ENCODE peak calls at places on chromosomes 12 and 14, in five cellular contexts. U, A, S, J and G are unnamed samples.

GRCh38 chr12:31021809-31022492 is 51.7 kb upstream of the DDX11 start:
- DNase-seq in U (no peak), A (peak; percentile 17), S (no peak), J (no peak), G (no peak)

GRCh38 chr12:46124132-46124847 is 133.9 kb upstream of the SCAF11 start:
- DNase-seq in U (no peak), A (no peak), S (no peak), J (no peak), G (no peak)

GRCh38 chr14:81565441-81566290 is 32.0 kb upstream of the SEL1L start:
- DNase-seq in U (peak; percentile 16), A (no peak), S (peak; percentile 24), J (no peak), G (peak; percentile 8)

GRCh38 chr12:52020539-52021336 is 14.0 kb downstream of the TAMALIN start:
- DNase-seq in U (peak; percentile 79), A (peak; percentile 86), S (peak; percentile 48), J (no peak), G (no peak)

GRCh38 chr12:25017336-25017735 is 68.4 kb upstream of the BCAT1 start:
- DNase-seq in U (no peak), A (no peak), S (no peak), J (no peak), G (no peak)

GRCh38 chr12:104416160-104416559 is 40.6 kb upstream of the CHST11 start:
- DNase-seq in U (no peak), A (no peak), S (no peak), J (no peak), G (no peak)

GRCh38 chr12:54357802-54358619 is 6.3 kb downstream of the GPR84 start:
- DNase-seq in U (peak; percentile 82), A (peak; percentile 53), S (no peak), J (peak; percentile 30), G (no peak)

GRCh38 chr14:50044040-50044651 is 72.2 kb downstream of the VCPKMT start:
- DNase-seq in U (no peak), A (no peak), S (no peak), J (no peak), G (no peak)

GRCh38 chr12:24950231-24950834 is 1.4 kb upstream of the BCAT1 start:
- DNase-seq in U (no peak), A (no peak), S (no peak), J (peak; percentile 93), G (no peak)

GRCh38 chr12:94783862-94784261 is 133.5 kb upstream of the TMCC3 start:
- DNase-seq in U (no peak), A (no peak), S (no peak), J (no peak), G (no peak)

GRCh38 chr12:73053903-73054302 is 781.7 kb downstream of the TRHDE start:
- DNase-seq in U (no peak), A (no peak), S (no peak), J (no peak), G (no peak)

GRCh38 chr14:104682107-104682593 is 7.3 kb upstream of the INF2 start:
- DNase-seq in U (no peak), A (peak; percentile 81), S (no peak), J (no peak), G (no peak)

GRCh38 chr14:33959692-33960151 is 8.8 kb upstream of the EGLN3 start:
- DNase-seq in U (no peak), A (no peak), S (no peak), J (no peak), G (no peak)

GRCh38 chr12:93990832-93991748 is 157.3 kb upstream of the PLXNC1 start:
- DNase-seq in U (peak; percentile 44), A (peak; percentile 60), S (peak; percentile 45), J (no peak), G (no peak)

GRCh38 chr14:39396448-39396847 is 35.8 kb downstream of the FBXO33 start:
- DNase-seq in U (no peak), A (no peak), S (no peak), J (no peak), G (no peak)

GRCh38 chr12:112167031-112167461 is 41.7 kb downstream of the TRAFD1 start:
- DNase-seq in U (no peak), A (no peak), S (no peak), J (no peak), G (no peak)

GRCh38 chr12:115998119-115998633 is 279.3 kb downstream of the MED13L start:
- DNase-seq in U (peak; percentile 31), A (peak; percentile 61), S (peak; percentile 24), J (no peak), G (peak; percentile 32)

GRCh38 chr12:25648460-25648859 is 95.4 kb upstream of the LMNTD1 start:
- DNase-seq in U (no peak), A (no peak), S (no peak), J (no peak), G (peak; percentile 56)

GRCh38 chr12:51855586-51856428 is 7.3 kb upstream of the FIGNL2 start:
- DNase-seq in U (no peak), A (peak; percentile 84), S (peak; percentile 58), J (no peak), G (no peak)

GRCh38 chr14:99636487-99636886 is 8.4 kb upstream of the HHIPL1 start:
- DNase-seq in U (no peak), A (no peak), S (no peak), J (no peak), G (no peak)

GRCh38 chr12:54141534-54142475 is 47.0 kb downstream of the SMUG1 start:
- DNase-seq in U (no peak), A (no peak), S (no peak), J (no peak), G (no peak)

GRCh38 chr14:31278883-31279282 is 71.3 kb upstream of the HECTD1 start:
- DNase-seq in U (no peak), A (no peak), S (no peak), J (no peak), G (no peak)

DNA sequence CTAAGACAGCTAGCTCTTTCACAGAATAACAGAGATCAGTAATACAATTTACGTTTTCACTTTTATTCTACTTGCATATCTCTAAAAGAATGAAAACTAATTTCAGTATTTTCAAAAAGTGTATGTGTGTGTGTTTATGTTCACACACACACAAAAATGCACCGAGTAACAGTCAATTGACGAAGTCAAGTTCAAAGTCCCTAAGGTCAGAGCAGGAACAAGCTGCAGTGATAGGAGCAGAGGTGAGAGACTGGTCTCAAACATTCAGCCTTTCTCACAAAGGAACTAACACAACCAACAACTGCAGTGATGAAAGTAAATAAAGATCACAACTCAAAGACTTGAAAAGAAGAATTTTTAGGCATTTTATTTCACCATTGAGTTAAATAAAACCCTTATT is 429.7 kb downstream of the C12orf50 start:
- DNase-seq in U (no peak), A (no peak), S (no peak), J (no peak), G (no peak)
- TF ChIP-seq ATF3 in U (no peak), A (no peak), S (no peak), J (no peak), G (no peak)

GRCh38 chr12:126159139-126159538 is 1093.9 kb downstream of the AACS start:
- DNase-seq in U (no peak), A (no peak), S (no peak), J (no peak), G (no peak)

GRCh38 chr12:126160912-126161311 is 1095.7 kb downstream of the AACS start:
- DNase-seq in U (no peak), A (no peak), S (no peak), J (no peak), G (no peak)

GRCh38 chr12:126157575-126157966 is 1092.3 kb downstream of the AACS start:
- DNase-seq in U (no peak), A (no peak), S (no peak), J (no peak), G (no peak)

DNA sequence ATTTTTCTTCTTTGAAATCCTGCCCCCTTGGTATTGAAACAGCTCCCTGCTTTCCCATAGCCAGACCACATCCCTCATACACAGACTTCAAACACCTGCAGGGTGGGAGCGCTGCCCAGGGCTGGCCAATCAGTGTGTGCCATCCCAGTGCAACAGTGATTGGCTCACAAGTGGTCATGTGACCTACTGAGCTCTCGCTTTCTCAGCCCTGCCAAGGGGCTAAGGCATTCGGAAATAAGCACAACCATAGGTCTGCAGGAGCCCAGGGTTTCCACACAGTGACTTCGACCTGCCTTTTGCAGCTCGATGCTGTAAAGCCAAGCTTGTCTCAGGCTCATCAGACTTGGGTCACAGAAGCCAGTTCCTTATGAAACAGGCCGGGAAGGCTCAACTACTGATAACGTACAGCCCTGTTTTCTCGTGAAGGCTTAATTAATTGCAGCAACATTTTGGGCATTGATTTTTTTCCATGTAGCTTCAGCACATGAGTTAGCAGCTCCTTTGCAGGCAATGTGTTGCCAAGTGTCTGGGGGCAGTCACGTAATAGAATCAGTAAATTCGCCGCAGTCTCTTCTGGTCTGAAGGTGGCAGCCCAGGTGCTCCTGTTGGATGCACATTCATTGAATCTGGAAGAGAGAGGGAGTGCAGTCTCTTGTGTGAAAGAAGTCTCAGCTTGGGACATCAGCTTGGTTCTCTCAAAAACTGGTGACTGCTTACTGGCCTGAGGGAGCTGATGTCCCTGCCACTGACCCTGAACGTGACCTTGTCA is 1091.8 kb downstream of the AACS start:
- DNase-seq in U (no peak), A (peak; percentile 47), S (no peak), J (no peak), G (no peak)
- TF ChIP-seq MAX in U (no peak), A (no peak), S (no peak), J (no peak), G (no peak)

GRCh38 chr14:73760598-73761586 is 46.7 kb upstream of the PNMA1 start:
- DNase-seq in U (no peak), A (no peak), S (no peak), J (no peak), G (no peak)

GRCh38 chr14:73759183-73759713 is 45.1 kb upstream of the PNMA1 start:
- DNase-seq in U (peak; percentile 73), A (no peak), S (no peak), J (no peak), G (no peak)

GRCh38 chr14:73758392-73759182 is 44.4 kb upstream of the PNMA1 start:
- DNase-seq in U (peak; percentile 81), A (peak; percentile 90), S (peak; percentile 71), J (no peak), G (peak; percentile 63)

GRCh38 chr14:73761621-73762355 is 47.6 kb upstream of the PNMA1 start:
- DNase-seq in U (no peak), A (no peak), S (no peak), J (no peak), G (no peak)

DNA sequence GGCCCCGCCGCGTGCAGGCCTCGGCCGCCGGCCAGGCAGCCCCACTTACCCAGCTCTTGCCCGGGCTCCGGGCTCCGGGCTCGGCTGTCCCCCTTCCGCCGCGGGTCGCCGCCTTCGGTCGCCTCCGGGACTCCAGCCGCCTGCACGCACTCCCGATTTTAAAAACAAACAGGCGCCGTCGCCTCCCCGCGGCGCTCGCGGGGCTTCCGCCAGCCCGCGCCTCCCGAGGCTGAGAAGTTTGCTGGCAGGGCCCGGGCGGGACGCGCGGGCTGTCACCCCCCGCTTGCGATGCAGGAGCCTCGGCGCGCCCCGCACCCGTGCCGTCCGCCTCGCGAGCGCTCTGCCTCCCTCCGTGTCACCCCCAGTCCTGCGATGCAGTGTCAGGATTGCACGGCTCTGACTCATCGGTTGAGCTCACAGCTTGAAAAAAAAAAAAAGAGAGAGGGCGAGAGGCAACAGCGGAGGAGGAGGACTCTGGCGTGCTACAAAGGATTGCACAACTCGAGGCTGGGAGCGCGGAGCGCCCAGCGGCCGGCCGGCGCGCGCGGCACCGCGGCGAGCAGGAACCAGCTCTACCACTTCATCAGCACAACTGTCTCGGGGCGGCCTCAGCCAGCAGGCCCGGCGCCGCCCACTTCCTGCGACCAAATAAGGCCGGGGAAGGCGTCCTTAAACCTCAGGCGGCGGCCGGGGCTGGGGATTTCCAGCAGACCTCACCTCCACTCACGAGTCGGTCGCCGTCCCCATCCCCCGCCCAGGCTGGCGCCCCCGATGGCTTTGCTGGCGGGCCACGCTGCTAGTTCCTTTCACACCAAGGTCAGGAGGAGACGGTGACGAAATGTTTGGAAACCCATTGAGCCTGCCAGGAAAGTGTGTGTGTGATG is 45.8 kb upstream of the PNMA1 start:
- DNase-seq in U (peak; percentile 78), A (peak; percentile 94), S (peak; percentile 96), J (peak; percentile 66), G (peak; percentile 88)
- TF ChIP-seq POLR2A in U (peak; percentile 86), A (peak; percentile 93), S (peak; percentile 70), J (peak; percentile 97), G (peak; percentile 76)

GRCh38 chr12:76032043-76032981 is 736 bp upstream of the PHLDA1 start:
- DNase-seq in U (peak; percentile 70), A (no peak), S (peak; percentile 70), J (peak; percentile 34), G (no peak)
- TF ChIP-seq ATF3 in U (no peak), A (no peak), S (no peak), J (no peak), G (no peak)